ENCODE peak calls at places on chromosome 13, in five cellular contexts. One of them, this sample, is unnamed.

GRCh38 chr13:25292301-25292700 is 5.0 kb upstream of the MTMR6 start:
- DNase-seq in NAMALWA: peak
- DNase-seq in NCI-H2081: no peak
- DNase-seq in CD4-positive, alpha-beta memory T cell: peak
- DNase-seq in activated T-helper 2 cell treated with anti-CD3 and anti-CD28 coated beads, Interferon-gamma antibody, Interleukin-2, Interleukin-4, amounts not matched to agents 10 μg/mL and 5 μg/mL and 100 μg/mL, durations not matched to agents 14 hours and 24 hours and 36 hours: no peak
- DNase-seq in this sample: peak

GRCh38 chr13:110444226-110444653 is 117.3 kb downstream of the RAB20 start:
- DNase-seq in NAMALWA: peak
- DNase-seq in NCI-H2081: no peak
- DNase-seq in CD4-positive, alpha-beta memory T cell: no peak
- DNase-seq in activated T-helper 2 cell treated with anti-CD3 and anti-CD28 coated beads, Interferon-gamma antibody, Interleukin-2, Interleukin-4, amounts not matched to agents 10 μg/mL and 5 μg/mL and 100 μg/mL, durations not matched to agents 14 hours and 24 hours and 36 hours: no peak
- DNase-seq in this sample: peak

GRCh38 chr13:109204252-109204651 is 574.8 kb downstream of the MYO16 start:
- DNase-seq in NAMALWA: no peak
- DNase-seq in NCI-H2081: no peak
- DNase-seq in CD4-positive, alpha-beta memory T cell: no peak
- DNase-seq in activated T-helper 2 cell treated with anti-CD3 and anti-CD28 coated beads, Interferon-gamma antibody, Interleukin-2, Interleukin-4, amounts not matched to agents 10 μg/mL and 5 μg/mL and 100 μg/mL, durations not matched to agents 14 hours and 24 hours and 36 hours: no peak
- DNase-seq in this sample: no peak

GRCh38 chr13:28239374-28239773 is 101.0 kb downstream of the PAN3 start:
- DNase-seq in NAMALWA: no peak
- DNase-seq in NCI-H2081: no peak
- DNase-seq in CD4-positive, alpha-beta memory T cell: no peak
- DNase-seq in activated T-helper 2 cell treated with anti-CD3 and anti-CD28 coated beads, Interferon-gamma antibody, Interleukin-2, Interleukin-4, amounts not matched to agents 10 μg/mL and 5 μg/mL and 100 μg/mL, durations not matched to agents 14 hours and 24 hours and 36 hours: no peak
- DNase-seq in this sample: peak

GRCh38 chr13:64937302-64937701 is 2292.8 kb downstream of the PCDH9 start:
- DNase-seq in NAMALWA: no peak
- DNase-seq in NCI-H2081: no peak
- DNase-seq in CD4-positive, alpha-beta memory T cell: no peak
- DNase-seq in activated T-helper 2 cell treated with anti-CD3 and anti-CD28 coated beads, Interferon-gamma antibody, Interleukin-2, Interleukin-4, amounts not matched to agents 10 μg/mL and 5 μg/mL and 100 μg/mL, durations not matched to agents 14 hours and 24 hours and 36 hours: no peak
- DNase-seq in this sample: no peak

GRCh38 chr13:39612023-39612637 is 9.1 kb upstream of the LHFPL6 start:
- DNase-seq in NAMALWA: peak
- DNase-seq in NCI-H2081: peak
- DNase-seq in CD4-positive, alpha-beta memory T cell: peak
- DNase-seq in activated T-helper 2 cell treated with anti-CD3 and anti-CD28 coated beads, Interferon-gamma antibody, Interleukin-2, Interleukin-4, amounts not matched to agents 10 μg/mL and 5 μg/mL and 100 μg/mL, durations not matched to agents 14 hours and 24 hours and 36 hours: peak
- DNase-seq in this sample: peak

GRCh38 chr13:99617474-99618255 is 116.4 kb downstream of the TM9SF2 start:
- DNase-seq in NAMALWA: peak
- DNase-seq in NCI-H2081: peak
- DNase-seq in CD4-positive, alpha-beta memory T cell: peak
- DNase-seq in activated T-helper 2 cell treated with anti-CD3 and anti-CD28 coated beads, Interferon-gamma antibody, Interleukin-2, Interleukin-4, amounts not matched to agents 10 μg/mL and 5 μg/mL and 100 μg/mL, durations not matched to agents 14 hours and 24 hours and 36 hours: no peak
- DNase-seq in this sample: peak

GRCh38 chr13:99425485-99426341 is 75.6 kb upstream of the TM9SF2 start:
- DNase-seq in NAMALWA: peak
- DNase-seq in NCI-H2081: no peak
- DNase-seq in CD4-positive, alpha-beta memory T cell: peak
- DNase-seq in activated T-helper 2 cell treated with anti-CD3 and anti-CD28 coated beads, Interferon-gamma antibody, Interleukin-2, Interleukin-4, amounts not matched to agents 10 μg/mL and 5 μg/mL and 100 μg/mL, durations not matched to agents 14 hours and 24 hours and 36 hours: peak
- DNase-seq in this sample: peak

GRCh38 chr13:102902789-102903347 is 57.0 kb downstream of the ERCC5 start:
- DNase-seq in NAMALWA: no peak
- DNase-seq in NCI-H2081: no peak
- DNase-seq in CD4-positive, alpha-beta memory T cell: no peak
- DNase-seq in activated T-helper 2 cell treated with anti-CD3 and anti-CD28 coated beads, Interferon-gamma antibody, Interleukin-2, Interleukin-4, amounts not matched to agents 10 μg/mL and 5 μg/mL and 100 μg/mL, durations not matched to agents 14 hours and 24 hours and 36 hours: no peak
- DNase-seq in this sample: no peak

GRCh38 chr13:107900775-107901174 is 314.6 kb downstream of the LIG4 start:
- DNase-seq in NAMALWA: no peak
- DNase-seq in NCI-H2081: no peak
- DNase-seq in CD4-positive, alpha-beta memory T cell: no peak
- DNase-seq in activated T-helper 2 cell treated with anti-CD3 and anti-CD28 coated beads, Interferon-gamma antibody, Interleukin-2, Interleukin-4, amounts not matched to agents 10 μg/mL and 5 μg/mL and 100 μg/mL, durations not matched to agents 14 hours and 24 hours and 36 hours: no peak
- DNase-seq in this sample: no peak

GRCh38 chr13:102779426-102780159 is 6.0 kb upstream of the TEX30 start:
- DNase-seq in NAMALWA: no peak
- DNase-seq in NCI-H2081: no peak
- DNase-seq in CD4-positive, alpha-beta memory T cell: peak
- DNase-seq in activated T-helper 2 cell treated with anti-CD3 and anti-CD28 coated beads, Interferon-gamma antibody, Interleukin-2, Interleukin-4, amounts not matched to agents 10 μg/mL and 5 μg/mL and 100 μg/mL, durations not matched to agents 14 hours and 24 hours and 36 hours: peak
- DNase-seq in this sample: peak

GRCh38 chr13:43258771-43259170 is 235.4 kb downstream of the DNAJC15 start:
- DNase-seq in NAMALWA: no peak
- DNase-seq in NCI-H2081: no peak
- DNase-seq in CD4-positive, alpha-beta memory T cell: no peak
- DNase-seq in activated T-helper 2 cell treated with anti-CD3 and anti-CD28 coated beads, Interferon-gamma antibody, Interleukin-2, Interleukin-4, amounts not matched to agents 10 μg/mL and 5 μg/mL and 100 μg/mL, durations not matched to agents 14 hours and 24 hours and 36 hours: no peak
- DNase-seq in this sample: no peak

GRCh38 chr13:31588923-31589322 is 150.4 kb upstream of the RXFP2 start:
- DNase-seq in NAMALWA: no peak
- DNase-seq in NCI-H2081: no peak
- DNase-seq in CD4-positive, alpha-beta memory T cell: no peak
- DNase-seq in activated T-helper 2 cell treated with anti-CD3 and anti-CD28 coated beads, Interferon-gamma antibody, Interleukin-2, Interleukin-4, amounts not matched to agents 10 μg/mL and 5 μg/mL and 100 μg/mL, durations not matched to agents 14 hours and 24 hours and 36 hours: no peak
- DNase-seq in this sample: no peak

GRCh38 chr13:52779028-52779612 is 39.5 kb upstream of the CNMD start:
- DNase-seq in NAMALWA: no peak
- DNase-seq in NCI-H2081: no peak
- DNase-seq in CD4-positive, alpha-beta memory T cell: no peak
- DNase-seq in activated T-helper 2 cell treated with anti-CD3 and anti-CD28 coated beads, Interferon-gamma antibody, Interleukin-2, Interleukin-4, amounts not matched to agents 10 μg/mL and 5 μg/mL and 100 μg/mL, durations not matched to agents 14 hours and 24 hours and 36 hours: no peak
- DNase-seq in this sample: no peak

GRCh38 chr13:41075034-41075433 is 13.7 kb downstream of the WBP4 start:
- DNase-seq in NAMALWA: peak
- DNase-seq in NCI-H2081: no peak
- DNase-seq in CD4-positive, alpha-beta memory T cell: peak
- DNase-seq in activated T-helper 2 cell treated with anti-CD3 and anti-CD28 coated beads, Interferon-gamma antibody, Interleukin-2, Interleukin-4, amounts not matched to agents 10 μg/mL and 5 μg/mL and 100 μg/mL, durations not matched to agents 14 hours and 24 hours and 36 hours: no peak
- DNase-seq in this sample: peak

GRCh38 chr13:84439108-84439507 is 556.8 kb upstream of the SLITRK1 start:
- DNase-seq in NAMALWA: no peak
- DNase-seq in NCI-H2081: no peak
- DNase-seq in CD4-positive, alpha-beta memory T cell: no peak
- DNase-seq in activated T-helper 2 cell treated with anti-CD3 and anti-CD28 coated beads, Interferon-gamma antibody, Interleukin-2, Interleukin-4, amounts not matched to agents 10 μg/mL and 5 μg/mL and 100 μg/mL, durations not matched to agents 14 hours and 24 hours and 36 hours: no peak
- DNase-seq in this sample: no peak

GRCh38 chr13:113842336-113843062 is 21.4 kb downstream of the GAS6 start:
- DNase-seq in NAMALWA: no peak
- DNase-seq in NCI-H2081: no peak
- DNase-seq in CD4-positive, alpha-beta memory T cell: no peak
- DNase-seq in activated T-helper 2 cell treated with anti-CD3 and anti-CD28 coated beads, Interferon-gamma antibody, Interleukin-2, Interleukin-4, amounts not matched to agents 10 μg/mL and 5 μg/mL and 100 μg/mL, durations not matched to agents 14 hours and 24 hours and 36 hours: no peak
- DNase-seq in this sample: no peak

GRCh38 chr13:94343243-94343585 is 136.3 kb downstream of the DCT start:
- DNase-seq in NAMALWA: no peak
- DNase-seq in NCI-H2081: no peak
- DNase-seq in CD4-positive, alpha-beta memory T cell: no peak
- DNase-seq in activated T-helper 2 cell treated with anti-CD3 and anti-CD28 coated beads, Interferon-gamma antibody, Interleukin-2, Interleukin-4, amounts not matched to agents 10 μg/mL and 5 μg/mL and 100 μg/mL, durations not matched to agents 14 hours and 24 hours and 36 hours: no peak
- DNase-seq in this sample: no peak